ENCODE peak calls at places on chromosomes 11 and 22, in eight cellular contexts. G, Y, D, I, H, K, S and A are unnamed samples.

GRCh38 chr11:132911186-132911585 is 621.1 kb downstream of the OPCML start:
- DNase-seq in G (no peak), Y (no peak), D (no peak), I (peak), H (no peak), K (no peak), S (no peak), A (no peak)

GRCh38 chr22:19591568-19591967 is 67.4 kb upstream of the CLDN5 start:
- DNase-seq in G (no peak), Y (no peak), D (peak), I (no peak), H (no peak), K (no peak), S (no peak), A (no peak)

GRCh38 chr11:36139767-36140166 is 149.5 kb downstream of the COMMD9 start:
- DNase-seq in G (no peak), Y (no peak), D (no peak), I (peak), H (no peak), K (no peak), S (no peak), A (no peak)

GRCh38 chr11:44326615-44327475 is 16.9 kb upstream of the ALX4 start:
- DNase-seq in G (peak), Y (no peak), D (no peak), I (no peak), H (no peak), K (no peak), S (no peak), A (no peak)

GRCh38 chr22:20783844-20784723 is 10.2 kb downstream of the SERPIND1 start:
- DNase-seq in G (peak), Y (peak), D (no peak), I (peak), H (no peak), K (no peak), S (no peak), A (peak)

GRCh38 chr11:110433393-110434333 is 3.9 kb downstream of the FDX1 start:
- DNase-seq in G (peak), Y (peak), D (no peak), I (peak), H (no peak), K (no peak), S (no peak), A (no peak)

GRCh38 chr11:504053-504993 is 2.7 kb downstream of the RNH1 start:
- DNase-seq in G (no peak), Y (peak), D (no peak), I (peak), H (no peak), K (peak), S (peak), A (no peak)

GRCh38 chr11:100830295-100830694 is 143.2 kb downstream of the ARHGAP42 start:
- DNase-seq in G (peak), Y (no peak), D (no peak), I (no peak), H (no peak), K (no peak), S (no peak), A (no peak)

GRCh38 chr11:108852701-108853100 is 187.8 kb downstream of the DDX10 start:
- DNase-seq in G (no peak), Y (no peak), D (no peak), I (no peak), H (no peak), K (no peak), S (no peak), A (no peak)

GRCh38 chr11:3231851-3232744 is at the start of gene MRGPRE:
- DNase-seq in G (peak), Y (peak), D (peak), I (no peak), H (no peak), K (no peak), S (peak), A (no peak)

GRCh38 chr22:36641902-36642640 is 61.5 kb downstream of the CACNG2 start:
- DNase-seq in G (peak), Y (no peak), D (no peak), I (peak), H (no peak), K (no peak), S (no peak), A (no peak)

GRCh38 chr11:14386895-14387480 is 28.0 kb upstream of the RRAS2 start:
- DNase-seq in G (no peak), Y (no peak), D (no peak), I (peak), H (no peak), K (peak), S (no peak), A (no peak)

GRCh38 chr11:85109141-85109540 is 518.0 kb downstream of the DLG2 start:
- DNase-seq in G (no peak), Y (no peak), D (no peak), I (no peak), H (no peak), K (no peak), S (no peak), A (no peak)

GRCh38 chr11:35478411-35479139 is 46.8 kb downstream of the PAMR1 start:
- DNase-seq in G (peak), Y (no peak), D (no peak), I (no peak), H (no peak), K (no peak), S (no peak), A (no peak)

GRCh38 chr11:69008774-69009440 is 4.1 kb downstream of the MRGPRF start:
- DNase-seq in G (no peak), Y (peak), D (peak), I (peak), H (no peak), K (peak), S (peak), A (no peak)

GRCh38 chr22:48622891-48623545 is 1204.7 kb downstream of the BRD1 start:
- DNase-seq in G (no peak), Y (no peak), D (no peak), I (no peak), H (no peak), K (no peak), S (no peak), A (no peak)

GRCh38 chr11:95093548-95093947 is 3.9 kb downstream of the ENDOD1 start:
- DNase-seq in G (no peak), Y (no peak), D (no peak), I (no peak), H (no peak), K (no peak), S (no peak), A (no peak)

GRCh38 chr11:67051494-67051893 is 5.2 kb upstream of the RHOD start:
- DNase-seq in G (no peak), Y (no peak), D (no peak), I (no peak), H (no peak), K (no peak), S (no peak), A (no peak)

GRCh38 chr22:40979198-40979597 is 28.0 kb downstream of the RBX1 start:
- DNase-seq in G (no peak), Y (no peak), D (no peak), I (no peak), H (no peak), K (no peak), S (peak), A (no peak)

GRCh38 chr11:41316726-41317125 is 142.7 kb downstream of the LRRC4C start:
- DNase-seq in G (no peak), Y (no peak), D (no peak), I (no peak), H (no peak), K (no peak), S (no peak), A (no peak)

GRCh38 chr11:76408171-76408965 is 27.2 kb downstream of the GVQW3 start:
- DNase-seq in G (peak), Y (no peak), D (no peak), I (no peak), H (no peak), K (no peak), S (no peak), A (no peak)

GRCh38 chr22:43384863-43385262 is 27.0 kb upstream of the MPPED1 start:
- DNase-seq in G (no peak), Y (no peak), D (peak), I (no peak), H (no peak), K (no peak), S (no peak), A (no peak)

GRCh38 chr11:17591293-17591692 is 44.2 kb downstream of the OTOG start:
- DNase-seq in G (no peak), Y (no peak), D (peak), I (no peak), H (no peak), K (no peak), S (no peak), A (no peak)

GRCh38 chr11:124724854-124725718 is 14.7 kb upstream of the NRGN start:
- DNase-seq in G (no peak), Y (no peak), D (no peak), I (no peak), H (no peak), K (no peak), S (peak), A (no peak)

GRCh38 chr11:60923800-60924109 is 505 bp upstream of the TMEM132A start:
- DNase-seq in G (no peak), Y (no peak), D (no peak), I (no peak), H (no peak), K (no peak), S (no peak), A (no peak)

GRCh38 chr11:23112987-23113886 is 253.0 kb upstream of the CCDC179 start:
- DNase-seq in G (peak), Y (peak), D (no peak), I (peak), H (no peak), K (no peak), S (no peak), A (no peak)

GRCh38 chr11:28483072-28483867 is 375.1 kb downstream of the METTL15 start:
- DNase-seq in G (no peak), Y (no peak), D (no peak), I (no peak), H (no peak), K (no peak), S (no peak), A (no peak)

GRCh38 chr11:70871881-70872280 is 380.5 kb downstream of the SHANK2 start:
- DNase-seq in G (no peak), Y (no peak), D (peak), I (peak), H (no peak), K (no peak), S (no peak), A (no peak)

GRCh38 chr22:33921576-33922181 is 1.4 kb upstream of the LARGE1 start:
- DNase-seq in G (peak), Y (no peak), D (peak), I (peak), H (no peak), K (peak), S (peak), A (no peak)

GRCh38 chr11:8025816-8026215 is 38.7 kb downstream of the EIF3F start:
- DNase-seq in G (no peak), Y (no peak), D (no peak), I (peak), H (no peak), K (no peak), S (no peak), A (no peak)